ENCODE peak calls at places on chromosomes 2 and 18, in four cellular contexts. One of them, this sample, is unnamed.

GRCh38 chr18:75455249-75456183 is 28.0 kb upstream of the SMIM21 start:
- DNase-seq in ascending aorta: no peak
- DNase-seq in brain microvascular endothelial cell: no peak
- DNase-seq in hepatocyte: peak
- DNase-seq in this sample: no peak

GRCh38 chr2:230429513-230429912 is 13.5 kb downstream of the SP100 start:
- DNase-seq in hepatocyte: no peak
- DNase-seq in brain microvascular endothelial cell: no peak
- DNase-seq in ascending aorta: no peak
- DNase-seq in this sample: no peak

GRCh38 chr2:46363535-46364170 is 66.4 kb downstream of the EPAS1 start:
- DNase-seq in brain microvascular endothelial cell: peak
- DNase-seq in hepatocyte: no peak
- DNase-seq in ascending aorta: no peak
- DNase-seq in this sample: no peak

GRCh38 chr2:193824474-193824873 is 1629.7 kb upstream of the TMEFF2 start:
- DNase-seq in brain microvascular endothelial cell: peak
- DNase-seq in hepatocyte: no peak
- DNase-seq in ascending aorta: no peak
- DNase-seq in this sample: no peak

GRCh38 chr18:22020867-22021370 is 148.5 kb upstream of the GATA6 start:
- DNase-seq in hepatocyte: no peak
- DNase-seq in ascending aorta: no peak
- DNase-seq in brain microvascular endothelial cell: no peak
- DNase-seq in this sample: no peak

GRCh38 chr2:142038826-142039225 is 92.0 kb downstream of the LRP1B start:
- DNase-seq in brain microvascular endothelial cell: no peak
- DNase-seq in ascending aorta: no peak
- DNase-seq in hepatocyte: no peak
- DNase-seq in this sample: no peak

GRCh38 chr2:234003972-234004617 is 46.4 kb upstream of the SPP2 start:
- DNase-seq in hepatocyte: no peak
- DNase-seq in brain microvascular endothelial cell: peak
- DNase-seq in ascending aorta: no peak
- DNase-seq in this sample: no peak

GRCh38 chr2:107688135-107688534 is 138.6 kb upstream of the RGPD4 start:
- DNase-seq in brain microvascular endothelial cell: no peak
- DNase-seq in ascending aorta: no peak
- DNase-seq in hepatocyte: no peak
- DNase-seq in this sample: no peak

GRCh38 chr2:235270951-235271350 is 222.9 kb upstream of the AGAP1 start:
- DNase-seq in brain microvascular endothelial cell: peak
- DNase-seq in ascending aorta: no peak
- DNase-seq in hepatocyte: no peak
- DNase-seq in this sample: no peak

GRCh38 chr18:23172981-23173380 is 37.7 kb downstream of the CABLES1 start:
- DNase-seq in hepatocyte: no peak
- DNase-seq in ascending aorta: no peak
- DNase-seq in brain microvascular endothelial cell: no peak
- DNase-seq in this sample: peak

GRCh38 chr2:232885264-232885961 is 15.3 kb downstream of the SNORC start:
- DNase-seq in hepatocyte: no peak
- DNase-seq in brain microvascular endothelial cell: no peak
- DNase-seq in ascending aorta: no peak
- DNase-seq in this sample: peak

GRCh38 chr2:185188656-185189055 is 549.9 kb upstream of the FSIP2 start:
- DNase-seq in brain microvascular endothelial cell: no peak
- DNase-seq in hepatocyte: no peak
- DNase-seq in ascending aorta: no peak
- DNase-seq in this sample: no peak

GRCh38 chr2:38192046-38192445 is 116.1 kb upstream of the CYP1B1 start:
- DNase-seq in brain microvascular endothelial cell: no peak
- DNase-seq in ascending aorta: no peak
- DNase-seq in hepatocyte: no peak
- DNase-seq in this sample: no peak

GRCh38 chr2:63345285-63345633 is 243.0 kb downstream of the WDPCP start:
- DNase-seq in ascending aorta: no peak
- DNase-seq in brain microvascular endothelial cell: no peak
- DNase-seq in hepatocyte: no peak
- DNase-seq in this sample: no peak

GRCh38 chr2:118902279-118903028 is 39.5 kb upstream of the MARCO start:
- DNase-seq in ascending aorta: no peak
- DNase-seq in hepatocyte: no peak
- DNase-seq in brain microvascular endothelial cell: no peak
- DNase-seq in this sample: no peak

DNA sequence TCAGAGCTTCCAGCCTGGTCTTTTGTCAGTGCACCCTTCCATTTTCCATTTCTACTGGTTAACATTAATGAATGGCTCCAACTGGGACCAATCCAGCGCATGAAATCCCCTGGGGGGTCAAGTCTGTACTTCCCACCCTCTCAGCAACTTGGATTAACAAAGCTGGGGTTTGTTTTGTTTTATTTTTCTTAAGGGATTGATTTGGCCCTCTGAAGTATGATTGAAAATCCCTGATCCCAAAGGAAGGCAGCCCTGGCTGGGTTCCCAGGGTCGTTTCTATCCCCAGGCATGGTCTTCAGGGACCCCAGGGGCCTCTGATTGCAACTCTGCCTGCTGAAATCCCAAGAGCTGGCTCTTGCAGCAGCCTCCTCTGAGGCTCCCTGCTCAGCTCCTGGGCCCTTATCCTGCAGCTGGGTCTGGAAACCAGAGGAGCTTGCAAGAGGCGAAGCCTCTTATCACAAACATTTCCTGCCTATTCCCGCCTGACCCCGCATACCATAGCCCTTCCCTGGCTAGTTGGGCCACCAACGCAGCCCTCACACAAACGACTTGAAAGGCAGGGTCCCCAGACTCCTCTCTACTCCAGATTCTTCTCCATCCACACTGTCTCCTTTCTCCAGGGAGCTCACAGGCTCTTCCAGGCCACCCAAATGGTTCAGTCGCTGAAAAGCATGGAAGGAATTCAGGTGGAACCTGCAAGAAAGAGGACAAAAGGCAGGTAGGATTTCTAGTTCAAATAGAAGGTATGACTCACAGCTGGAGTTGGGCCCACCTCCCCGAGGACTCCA is 109.7 kb upstream of the PKDCC start:
- DNase-seq in hepatocyte: peak
- DNase-seq in brain microvascular endothelial cell: no peak
- DNase-seq in ascending aorta: no peak
- DNase-seq in this sample: no peak
- H3K27ac ChIP-seq in hepatocyte: peak
- H3K27ac ChIP-seq in brain microvascular endothelial cell: no peak
- H3K27ac ChIP-seq in ascending aorta: peak
- H3K27ac ChIP-seq in this sample: no peak

GRCh38 chr2:109208071-109208950 is 79.3 kb downstream of the SH3RF3 start:
- DNase-seq in hepatocyte: no peak
- DNase-seq in brain microvascular endothelial cell: no peak
- DNase-seq in ascending aorta: no peak
- DNase-seq in this sample: no peak
- TF ChIP-seq CTCF in hepatocyte: no peak
- TF ChIP-seq CTCF in brain microvascular endothelial cell: peak
- TF ChIP-seq CTCF in ascending aorta: no peak
- TF ChIP-seq CTCF in this sample: no peak

GRCh38 chr2:241734467-241735208 is at the start of gene D2HGDH:
- DNase-seq in hepatocyte: peak
- DNase-seq in brain microvascular endothelial cell: peak
- DNase-seq in ascending aorta: peak
- DNase-seq in this sample: peak

GRCh38 chr2:241730679-241731293 is 3.6 kb upstream of the D2HGDH start:
- DNase-seq in hepatocyte: no peak
- DNase-seq in brain microvascular endothelial cell: no peak
- DNase-seq in ascending aorta: no peak
- DNase-seq in this sample: no peak

GRCh38 chr2:241736111-241736510 is 1.7 kb downstream of the D2HGDH start:
- DNase-seq in hepatocyte: no peak
- DNase-seq in brain microvascular endothelial cell: no peak
- DNase-seq in ascending aorta: no peak
- DNase-seq in this sample: no peak

GRCh38 chr2:241733391-241734207 is 831 bp upstream of the D2HGDH start:
- DNase-seq in ascending aorta: no peak
- DNase-seq in hepatocyte: no peak
- DNase-seq in brain microvascular endothelial cell: no peak
- DNase-seq in this sample: peak

GRCh38 chr2:241734208-241734466 is 293 bp upstream of the D2HGDH start:
- DNase-seq in brain microvascular endothelial cell: no peak
- DNase-seq in hepatocyte: no peak
- DNase-seq in ascending aorta: no peak
- DNase-seq in this sample: no peak
- H3K27ac ChIP-seq in brain microvascular endothelial cell: no peak
- H3K27ac ChIP-seq in hepatocyte: no peak
- H3K27ac ChIP-seq in ascending aorta: peak
- H3K27ac ChIP-seq in this sample: peak

GRCh38 chr2:216339456-216340279 is 32.6 kb downstream of the MARCHF4 start:
- DNase-seq in brain microvascular endothelial cell: no peak
- DNase-seq in hepatocyte: peak
- DNase-seq in ascending aorta: no peak
- DNase-seq in this sample: no peak
- TF ChIP-seq CTCF in brain microvascular endothelial cell: peak
- TF ChIP-seq CTCF in hepatocyte: no peak
- TF ChIP-seq CTCF in ascending aorta: no peak
- TF ChIP-seq CTCF in this sample: no peak

DNA sequence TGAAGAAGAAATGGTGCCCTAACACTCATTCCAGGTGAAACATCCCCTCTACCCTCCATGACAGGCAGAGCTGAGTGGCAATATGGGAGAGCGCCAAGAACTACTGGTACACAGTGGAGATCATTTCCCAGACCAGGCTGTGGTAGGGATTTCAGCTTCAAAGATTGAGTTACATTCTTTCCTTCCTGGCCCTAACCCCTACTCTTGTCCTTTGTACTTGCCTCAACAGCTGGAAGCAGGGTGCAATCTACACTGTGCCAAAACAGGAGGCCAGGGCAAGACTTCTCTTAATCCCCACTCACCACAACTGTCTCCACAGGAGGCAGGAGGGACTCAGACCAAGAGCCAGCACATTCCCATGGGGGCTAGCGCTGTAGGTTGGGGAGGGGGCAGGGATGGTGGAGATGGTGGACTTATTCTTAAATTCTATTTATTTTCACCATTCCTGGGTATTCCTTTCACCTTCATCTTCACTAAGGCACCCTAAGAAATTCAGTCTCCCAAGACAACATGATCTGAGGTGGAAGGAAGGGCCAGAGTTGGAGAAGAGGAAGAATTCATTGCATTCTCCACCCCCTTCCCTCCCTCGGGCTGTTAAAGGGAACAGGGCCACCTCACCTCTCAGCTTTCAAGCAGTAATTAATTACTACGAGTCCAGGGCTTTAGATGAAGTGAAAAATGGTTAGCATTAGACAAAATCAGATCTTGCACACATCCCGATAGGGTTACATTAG is 65.9 kb downstream of the AAK1 start:
- DNase-seq in hepatocyte: no peak
- DNase-seq in ascending aorta: no peak
- DNase-seq in brain microvascular endothelial cell: no peak
- DNase-seq in this sample: no peak
- H3K27ac ChIP-seq in hepatocyte: no peak
- H3K27ac ChIP-seq in ascending aorta: no peak
- H3K27ac ChIP-seq in brain microvascular endothelial cell: no peak
- H3K27ac ChIP-seq in this sample: no peak

DNA sequence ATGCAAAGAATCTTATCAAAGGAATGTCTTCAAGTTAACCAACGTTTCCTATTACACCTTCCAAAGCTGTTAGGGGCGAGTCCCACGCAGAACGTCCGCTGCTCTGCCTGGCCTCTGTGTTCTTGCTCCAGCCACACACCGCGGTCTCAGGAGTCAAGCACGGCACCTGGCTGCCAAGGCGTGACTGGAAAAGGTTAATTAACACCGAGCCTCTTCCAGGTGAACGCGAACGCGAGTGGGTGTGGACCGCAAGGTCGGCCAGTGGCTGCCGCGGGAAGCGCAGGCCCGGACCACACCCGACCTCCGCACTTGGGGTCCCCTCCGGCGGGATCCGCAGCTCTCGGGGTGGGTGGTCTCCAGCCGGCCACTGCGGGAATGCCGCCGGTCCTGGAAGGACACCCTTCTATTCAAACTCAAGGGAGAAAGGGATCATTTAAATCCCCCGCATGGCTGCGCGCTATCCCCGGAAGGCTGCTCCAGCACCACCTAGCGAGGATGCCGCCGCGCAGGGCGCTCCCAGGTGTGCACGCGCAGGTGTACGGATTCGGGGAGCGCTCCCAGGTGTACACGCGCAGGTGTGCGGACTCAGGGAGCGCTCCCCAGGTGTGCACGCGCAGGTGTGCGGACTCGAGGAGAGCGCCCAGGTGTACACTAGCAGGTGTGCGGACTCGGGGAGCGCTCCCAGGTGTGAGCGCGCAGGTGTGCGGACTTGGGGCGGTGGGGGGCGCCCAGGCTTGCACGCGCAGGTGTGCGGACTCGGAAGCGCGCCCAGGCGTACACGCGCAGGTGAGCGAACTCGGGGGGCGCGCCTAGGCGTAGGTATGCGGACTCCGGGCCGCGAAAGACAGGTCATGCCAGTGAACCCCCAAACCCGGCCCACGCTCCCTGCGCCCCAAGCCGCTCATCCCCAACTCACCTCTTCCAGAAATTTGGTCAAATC is 662 bp downstream of the CYB5A start:
- DNase-seq in ascending aorta: no peak
- DNase-seq in brain microvascular endothelial cell: no peak
- DNase-seq in hepatocyte: peak
- DNase-seq in this sample: peak
- TF ChIP-seq CTCF in ascending aorta: no peak
- TF ChIP-seq CTCF in brain microvascular endothelial cell: peak
- TF ChIP-seq CTCF in hepatocyte: peak
- TF ChIP-seq CTCF in this sample: no peak

DNA sequence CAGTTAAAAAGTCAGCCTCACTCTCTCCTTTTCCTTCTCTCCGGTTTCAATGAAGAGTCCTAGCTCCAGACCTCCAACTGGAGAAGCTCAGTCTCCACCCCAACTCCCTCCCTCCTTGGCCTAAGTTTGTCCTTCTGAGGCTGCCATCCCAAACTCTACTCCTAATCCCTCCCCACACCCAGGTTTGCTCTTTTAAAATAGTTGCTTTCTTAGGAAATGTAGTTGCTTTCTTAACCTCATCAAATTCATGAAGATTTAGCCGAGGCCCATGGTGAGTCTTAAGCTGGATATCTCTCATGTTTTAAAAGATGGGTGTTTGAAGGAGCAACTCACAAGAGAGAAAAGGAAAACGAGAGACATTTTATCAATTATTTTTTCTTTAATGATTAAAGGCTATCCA is 937 bp upstream of the LANCL1 start:
- DNase-seq in brain microvascular endothelial cell: peak
- DNase-seq in ascending aorta: no peak
- DNase-seq in hepatocyte: peak
- DNase-seq in this sample: no peak
- H3K27ac ChIP-seq in brain microvascular endothelial cell: no peak
- H3K27ac ChIP-seq in ascending aorta: peak
- H3K27ac ChIP-seq in hepatocyte: no peak
- H3K27ac ChIP-seq in this sample: no peak

GRCh38 chr2:35962585-35962984 is 393.0 kb upstream of the CRIM1 start:
- DNase-seq in brain microvascular endothelial cell: no peak
- DNase-seq in hepatocyte: no peak
- DNase-seq in ascending aorta: no peak
- DNase-seq in this sample: no peak
- TF ChIP-seq CTCF in brain microvascular endothelial cell: no peak
- TF ChIP-seq CTCF in hepatocyte: no peak
- TF ChIP-seq CTCF in ascending aorta: no peak
- TF ChIP-seq CTCF in this sample: no peak

This sample was measured in spleen.